ENCODE peak calls at places on chromosomes 3 and 15, in six cellular contexts. J, C, V, R, E and F are unnamed samples.

GRCh38 chr3:129688310-129688895 is 81.9 kb upstream of the PLXND1 start:
- DNase-seq in J (no peak), C (no peak), V (peak; percentile 68), R (peak; percentile 87), E (no peak), F (no peak)

GRCh38 chr15:75174102-75174501 is 27.6 kb upstream of the C15orf39 start:
- DNase-seq in J (no peak), C (no peak), V (no peak), R (no peak), E (no peak), F (no peak)

GRCh38 chr3:194014756-194015155 is 121.2 kb upstream of the HES1 start:
- DNase-seq in J (no peak), C (no peak), V (no peak), R (no peak), E (no peak), F (no peak)

GRCh38 chr15:29097971-29098370 is 171.7 kb downstream of the NSMCE3 start:
- DNase-seq in J (no peak), C (no peak), V (no peak), R (no peak), E (no peak), F (no peak)

GRCh38 chr3:134892317-134892716 is 97.3 kb downstream of the EPHB1 start:
- DNase-seq in J (no peak), C (no peak), V (no peak), R (no peak), E (no peak), F (no peak)

GRCh38 chr3:129016725-129017530 is 15.8 kb downstream of the EFCC1 start:
- DNase-seq in J (no peak), C (peak; percentile 31), V (peak; percentile 35), R (no peak), E (peak; percentile 51), F (no peak)

GRCh38 chr15:88204584-88204983 is 52.0 kb downstream of the NTRK3 start:
- DNase-seq in J (no peak), C (no peak), V (peak; percentile 9), R (no peak), E (no peak), F (no peak)

GRCh38 chr15:67066041-67067021 is 929 bp downstream of the SMAD3 start:
- DNase-seq in J (no peak), C (peak; percentile 90), V (no peak), R (peak; percentile 63), E (peak; percentile 72), F (no peak)

GRCh38 chr3:100256724-100257123 is 4.1 kb upstream of the TBC1D23 start:
- DNase-seq in J (no peak), C (peak; percentile 35), V (peak; percentile 36), R (peak; percentile 77), E (no peak), F (no peak)

GRCh38 chr15:41983221-41983620 is 10.9 kb upstream of the EHD4 start:
- DNase-seq in J (no peak), C (peak; percentile 63), V (no peak), R (no peak), E (no peak), F (no peak)

GRCh38 chr15:34987982-34988873 is at the start of gene ZNF770:
- DNase-seq in J (peak; percentile 51), C (peak; percentile 94), V (peak; percentile 74), R (peak; percentile 89), E (peak; percentile 86), F (peak; percentile 82)

GRCh38 chr3:157238527-157238926 is 78.6 kb upstream of the CCNL1 start:
- DNase-seq in J (no peak), C (no peak), V (peak; percentile 23), R (no peak), E (no peak), F (no peak)

GRCh38 chr3:146832815-146833458 is 227.8 kb upstream of the PLSCR5 start:
- DNase-seq in J (no peak), C (no peak), V (no peak), R (no peak), E (no peak), F (no peak)
- H3K79me2 ChIP-seq in J (no peaks in the 10 kb centered on the region), C (no peaks in the 10 kb centered on the region), V (no peaks in the 10 kb centered on the region), R (no peaks in the 10 kb centered on the region), E (no peaks in the 10 kb centered on the region), F (no peaks in the 10 kb centered on the region)

DNA sequence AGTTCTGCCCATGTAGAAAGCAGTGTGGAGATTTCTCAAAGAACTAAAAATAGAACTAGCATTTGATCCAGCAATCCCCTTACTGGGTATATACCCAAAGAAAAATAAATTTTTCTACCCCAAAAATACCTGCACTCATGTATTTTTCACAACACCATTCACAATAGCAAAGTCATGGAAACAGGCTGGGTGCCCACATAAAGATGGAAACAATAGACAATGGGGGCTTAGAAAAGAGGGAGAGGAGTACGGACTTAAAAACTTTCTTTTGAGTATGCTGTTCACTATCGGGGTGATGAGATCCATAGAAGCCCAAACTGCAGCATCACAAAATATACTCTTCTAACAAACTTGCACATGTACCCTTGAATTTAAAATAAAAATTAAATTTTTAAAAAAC is 345.1 kb upstream of the CCDC54 start:
- DNase-seq in J (no peak), C (no peak), V (no peak), R (no peak), E (no peak), F (no peak)
- H3K27ac ChIP-seq in J (no peak overlapping the region), C (no peak overlapping the region), V (no peak overlapping the region), R (no peak overlapping the region), E (no peak overlapping the region), F (no peak overlapping the region)

GRCh38 chr15:63203451-63204090 is 14.2 kb downstream of the RAB8B start:
- DNase-seq in J (no peak), C (peak; percentile 69), V (peak; percentile 70), R (peak; percentile 39), E (peak; percentile 33), F (peak; percentile 44)

GRCh38 chr15:63200464-63201242 is 11.2 kb downstream of the RAB8B start:
- DNase-seq in J (no peak), C (no peak), V (no peak), R (no peak), E (no peak), F (no peak)

GRCh38 chr15:63198752-63199250 is 9.4 kb downstream of the RAB8B start:
- DNase-seq in J (no peak), C (no peak), V (no peak), R (peak; percentile 34), E (no peak), F (no peak)

GRCh38 chr15:63198315-63198714 is 8.9 kb downstream of the RAB8B start:
- DNase-seq in J (no peak), C (no peak), V (no peak), R (peak; percentile 25), E (no peak), F (no peak)

DNA sequence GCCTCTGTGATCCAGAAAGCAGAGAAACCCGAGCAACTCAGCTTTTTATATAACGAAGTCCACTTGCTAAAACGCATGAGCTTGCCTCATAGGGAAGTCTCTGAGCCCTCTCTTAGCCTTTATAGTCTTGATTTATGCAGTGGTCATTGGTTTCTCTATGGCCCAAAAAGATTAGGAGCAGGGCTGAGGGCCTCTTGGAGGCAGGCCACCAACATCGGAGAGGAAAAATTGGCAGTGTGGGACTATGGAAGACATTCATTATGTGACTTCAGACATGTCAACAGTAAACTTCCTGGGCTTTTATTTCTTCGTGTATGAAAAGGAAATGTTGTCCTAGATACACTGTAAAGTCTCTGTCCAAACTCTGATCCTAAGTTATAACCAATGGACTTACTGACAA is 13.5 kb downstream of the RAB8B start:
- DNase-seq in J (no peak), C (no peak), V (no peak), R (no peak), E (no peak), F (no peak)
- H3K79me2 ChIP-seq in J (no peaks in the 10 kb centered on the region), C (peaks cover 89% of the 10 kb centered on the region), V (peaks cover 48% of the 10 kb centered on the region), R (peaks cover 98% of the 10 kb centered on the region), E (peaks cover 29% of the 10 kb centered on the region), F (peaks cover 91% of the 10 kb centered on the region)

DNA sequence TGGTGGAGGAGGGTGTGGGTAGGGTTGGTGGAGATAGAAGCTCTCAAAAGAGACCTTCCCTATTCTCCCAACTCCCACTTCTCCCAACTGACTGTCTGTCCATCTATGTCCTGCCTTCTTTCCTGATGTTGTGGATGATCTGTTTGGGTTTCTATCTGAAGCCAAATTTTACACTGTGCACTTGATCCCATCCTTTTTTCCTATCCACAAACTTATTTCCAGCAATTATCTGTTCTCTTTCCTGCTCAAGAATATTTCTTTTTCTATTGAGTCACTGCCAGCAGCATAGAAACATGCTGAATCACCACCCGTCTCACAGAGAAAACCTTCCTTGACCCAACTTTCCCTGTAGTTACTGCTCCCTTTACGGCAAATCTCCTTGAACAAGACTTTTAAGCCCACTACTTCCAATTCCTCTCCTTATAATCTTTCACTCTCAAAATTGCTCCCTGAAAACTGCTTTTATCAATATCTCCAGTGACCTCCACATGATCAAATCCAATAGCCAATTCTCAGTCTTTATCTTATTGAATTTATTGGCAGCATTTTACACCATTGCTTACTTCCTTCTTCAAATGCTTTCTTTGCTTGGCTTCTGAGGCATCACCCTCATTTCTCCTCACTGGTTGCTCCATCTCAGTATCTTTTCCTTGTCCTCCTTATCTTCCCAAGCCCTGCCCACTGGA is 141.2 kb upstream of the SLC7A14 start:
- DNase-seq in J (no peak), C (peak; percentile 65), V (peak; percentile 94), R (peak; percentile 95), E (no peak), F (no peak)
- H3K27ac ChIP-seq in J (no peak overlapping the region), C (peak overlapping the region; percentile 96), V (peak overlapping the region; percentile 98), R (peak overlapping the region; percentile 95), E (no peak overlapping the region), F (no peak overlapping the region)

GRCh38 chr3:63905731-63906620 is 6.2 kb downstream of the SCAANT1 start:
- DNase-seq in J (no peak), C (peak; percentile 54), V (no peak), R (no peak), E (no peak), F (no peak)

GRCh38 chr3:63910873-63911272 is 1.3 kb downstream of the SCAANT1 start:
- DNase-seq in J (no peak), C (peak; percentile 64), V (peak; percentile 44), R (peak; percentile 56), E (peak; percentile 41), F (no peak)

GRCh38 chr3:63908776-63909175 is 3.4 kb downstream of the SCAANT1 start:
- DNase-seq in J (no peak), C (no peak), V (no peak), R (no peak), E (no peak), F (no peak)

GRCh38 chr3:63909431-63909830 is 2.8 kb downstream of the SCAANT1 start:
- DNase-seq in J (no peak), C (peak; percentile 71), V (no peak), R (peak; percentile 39), E (no peak), F (no peak)

GRCh38 chr3:63908081-63908736 is 4.0 kb downstream of the SCAANT1 start:
- DNase-seq in J (no peak), C (peak; percentile 59), V (peak; percentile 42), R (peak; percentile 31), E (no peak), F (no peak)
- H3K79me2 ChIP-seq in J (peaks cover 20% of the 10 kb centered on the region), C (peaks cover 49% of the 10 kb centered on the region), V (peaks cover 8% of the 10 kb centered on the region), R (peaks cover 64% of the 10 kb centered on the region), E (peaks cover 3% of the 10 kb centered on the region), F (peaks cover 31% of the 10 kb centered on the region)

DNA sequence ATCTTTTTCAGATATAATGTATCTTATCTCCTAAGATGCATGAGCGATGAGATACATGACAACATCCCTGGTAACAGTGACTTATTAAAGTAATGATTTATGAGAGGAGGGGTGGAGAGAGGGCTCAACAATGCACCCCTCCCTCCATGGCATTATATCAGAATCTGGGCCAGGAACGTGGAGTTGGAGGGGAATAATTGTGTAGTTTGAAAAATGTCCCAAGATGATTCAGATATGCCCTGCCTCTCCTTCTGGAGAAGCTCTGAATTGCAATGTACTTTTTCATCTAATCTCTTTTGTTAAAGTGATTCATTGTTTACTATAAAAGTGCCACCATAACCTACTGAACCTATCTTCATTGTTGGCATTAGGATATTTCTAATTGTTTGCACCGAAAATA is 86.5 kb downstream of the FRMD4B start:
- DNase-seq in J (no peak), C (no peak), V (peak; percentile 18), R (peak; percentile 28), E (no peak), F (no peak)
- H3K27ac ChIP-seq in J (no peak overlapping the region), C (no peak overlapping the region), V (no peak overlapping the region), R (no peak overlapping the region), E (no peak overlapping the region), F (no peak overlapping the region)